ENCODE peak calls at places on chromosome 3, in six cellular contexts. A is RPMI7951; Q is stimulated activated CD4-positive, alpha-beta T cell treated with anti-CD3 and anti-CD28 coated beads, TNF-alpha, amount 100 ng/mL, for 1 hour; N is cardiac muscle cell; J is cardiac fibroblast; Z is type B pancreatic cell. S is an unnamed sample.

GRCh38 chr3:66144792-66145733 is 75.7 kb upstream of the SLC25A26 start:
- DNase-seq in A (peak), Q (no peak), N (no peak), J (peak), Z (no peak), S (no peak)

GRCh38 chr3:66473181-66473580 is 27.6 kb downstream of the LRIG1 start:
- DNase-seq in A (no peak), Q (no peak), N (no peak), J (peak), Z (no peak), S (no peak)

GRCh38 chr3:179410317-179410716 is 41.0 kb downstream of the GNB4 start:
- DNase-seq in A (peak), Q (no peak), N (no peak), J (peak), Z (no peak), S (no peak)

GRCh38 chr3:184262166-184262926 is 993 bp upstream of the CAMK2N2 start:
- DNase-seq in A (no peak), Q (no peak), N (no peak), J (no peak), Z (no peak), S (no peak)

GRCh38 chr3:63779227-63779626 is 39.9 kb upstream of the C3orf49 start:
- DNase-seq in A (no peak), Q (no peak), N (no peak), J (no peak), Z (no peak), S (no peak)

GRCh38 chr3:14290631-14291385 is 111.6 kb upstream of the SLC6A6 start:
- DNase-seq in A (no peak), Q (no peak), N (no peak), J (no peak), Z (no peak), S (no peak)

GRCh38 chr3:51099794-51100542 is 285.1 kb upstream of the MANF start:
- DNase-seq in A (peak), Q (no peak), N (peak), J (peak), Z (no peak), S (peak)

GRCh38 chr3:157447026-157447694 is 10.5 kb downstream of the PTX3 start:
- DNase-seq in A (peak), Q (no peak), N (no peak), J (peak), Z (no peak), S (no peak)

GRCh38 chr3:129540776-129541516 is 2.0 kb upstream of the H1-8 start:
- DNase-seq in A (no peak), Q (no peak), N (no peak), J (no peak), Z (no peak), S (no peak)

GRCh38 chr3:18964640-18965039 is 183.7 kb upstream of the KCNH8 start:
- DNase-seq in A (no peak), Q (no peak), N (no peak), J (no peak), Z (no peak), S (no peak)

GRCh38 chr3:184814214-184814613 is 2.2 kb downstream of the VPS8 start:
- DNase-seq in A (no peak), Q (no peak), N (no peak), J (peak), Z (no peak), S (no peak)

GRCh38 chr3:194029846-194030245 is 106.1 kb upstream of the HES1 start:
- DNase-seq in A (no peak), Q (no peak), N (no peak), J (no peak), Z (no peak), S (no peak)

GRCh38 chr3:48598323-48599076 is 3.4 kb upstream of the COL7A1 start:
- DNase-seq in A (peak), Q (no peak), N (peak), J (peak), Z (no peak), S (no peak)

GRCh38 chr3:43621406-43621973 is 321 bp downstream of the ANO10 start:
- DNase-seq in A (no peak), Q (no peak), N (peak), J (no peak), Z (no peak), S (no peak)

GRCh38 chr3:132756108-132756650 is 34.0 kb upstream of the NPHP3 start:
- DNase-seq in A (no peak), Q (no peak), N (no peak), J (no peak), Z (no peak), S (no peak)

GRCh38 chr3:120642368-120642948 is 39.6 kb downstream of the HGD start:
- DNase-seq in A (peak), Q (no peak), N (no peak), J (peak), Z (no peak), S (no peak)

GRCh38 chr3:168049366-168049974 is 46.3 kb downstream of the GOLIM4 start:
- DNase-seq in A (no peak), Q (no peak), N (no peak), J (peak), Z (no peak), S (no peak)

GRCh38 chr3:164620423-164620822 is 457.9 kb downstream of the SI start:
- DNase-seq in A (no peak), Q (no peak), N (no peak), J (no peak), Z (no peak), S (no peak)

GRCh38 chr3:177904661-177905060 is 631.6 kb upstream of the KCNMB2 start:
- DNase-seq in A (peak), Q (no peak), N (no peak), J (peak), Z (no peak), S (no peak)

GRCh38 chr3:17874630-17875029 is 132.2 kb upstream of the TBC1D5 start:
- DNase-seq in A (no peak), Q (no peak), N (no peak), J (no peak), Z (no peak), S (no peak)

GRCh38 chr3:31043184-31043819 is 148.8 kb upstream of the GADL1 start:
- DNase-seq in A (peak), Q (no peak), N (no peak), J (peak), Z (no peak), S (no peak)

GRCh38 chr3:62873672-62874397 is 1.4 kb downstream of the CADPS start:
- DNase-seq in A (peak), Q (no peak), N (peak), J (no peak), Z (peak), S (peak)

GRCh38 chr3:133644768-133645167 is 17.0 kb downstream of the TOPBP1 start:
- DNase-seq in A (peak), Q (no peak), N (no peak), J (peak), Z (no peak), S (no peak)

GRCh38 chr3:148466143-148466542 is 231.6 kb upstream of the AGTR1 start:
- DNase-seq in A (peak), Q (no peak), N (no peak), J (peak), Z (no peak), S (no peak)

GRCh38 chr3:11592460-11593298 is 51.0 kb downstream of the VGLL4 start:
- DNase-seq in A (peak), Q (no peak), N (no peak), J (peak), Z (no peak), S (no peak)

GRCh38 chr3:187880438-187880837 is 135.2 kb upstream of the BCL6 start:
- DNase-seq in A (peak), Q (no peak), N (no peak), J (peak), Z (no peak), S (no peak)

GRCh38 chr3:142355692-142356091 is 92.1 kb downstream of the XRN1 start:
- DNase-seq in A (no peak), Q (no peak), N (no peak), J (no peak), Z (no peak), S (peak)

GRCh38 chr3:12830785-12831581 is 10.4 kb downstream of the RPL32 start:
- DNase-seq in A (no peak), Q (no peak), N (no peak), J (no peak), Z (no peak), S (no peak)

S was measured in GM13976.